ENCODE peak calls at places on chromosomes 1 and 21, in eight cellular contexts. B is ovary, T is IMR-90, U is lower leg skin, P is right lobe of liver, O is prostate gland, M is transverse colon, Z is thyroid gland. S is an unnamed sample.

GRCh38 chr1:151760597-151761385 is 2.5 kb downstream of the MRPL9 start:
- DNase-seq in B (no peak), T (no peak), U (no peak), P (no peak), O (no peak), M (no peak), Z (no peak), S (no peak)

GRCh38 chr1:41919764-41920397 is 1.2 kb upstream of the HIVEP3 start:
- DNase-seq in B (no peak), T (peak; percentile 26), U (no peak), P (peak; percentile 54), O (no peak), M (peak; percentile 57), Z (peak; percentile 65), S (peak; percentile 44)

GRCh38 chr1:68429233-68429804 is 20.4 kb downstream of the RPE65 start:
- DNase-seq in B (no peak), T (peak; percentile 59), U (no peak), P (no peak), O (no peak), M (no peak), Z (no peak), S (no peak)

GRCh38 chr1:25680701-25681100 is 64.1 kb downstream of the MAN1C1 start:
- DNase-seq in B (no peak), T (no peak), U (no peak), P (no peak), O (no peak), M (no peak), Z (no peak), S (no peak)

GRCh38 chr1:52633291-52633754 is 355 bp downstream of the SHISAL2A start:
- DNase-seq in B (no peak), T (no peak), U (peak; percentile 77), P (no peak), O (no peak), M (no peak), Z (no peak), S (no peak)

GRCh38 chr21:38351176-38351959 is 94.6 kb downstream of the KCNJ15 start:
- DNase-seq in B (no peak), T (peak; percentile 16), U (no peak), P (no peak), O (no peak), M (no peak), Z (no peak), S (no peak)

GRCh38 chr1:92820024-92820423 is 11.8 kb upstream of the RPL5 start:
- DNase-seq in B (no peak), T (peak; percentile 50), U (no peak), P (no peak), O (no peak), M (no peak), Z (no peak), S (no peak)

GRCh38 chr1:31441558-31441957 is 28.5 kb downstream of the SERINC2 start:
- DNase-seq in B (no peak), T (no peak), U (no peak), P (no peak), O (no peak), M (no peak), Z (no peak), S (no peak)

GRCh38 chr1:67522001-67522441 is 91.8 kb upstream of the SERBP1 start:
- DNase-seq in B (no peak), T (no peak), U (no peak), P (no peak), O (no peak), M (no peak), Z (no peak), S (no peak)

GRCh38 chr1:234958702-234959649 is 169.7 kb downstream of the TOMM20 start:
- DNase-seq in B (no peak), T (no peak), U (peak; percentile 68), P (no peak), O (no peak), M (no peak), Z (no peak), S (no peak)

GRCh38 chr1:165890684-165891083 is 63.3 kb downstream of the UCK2 start:
- DNase-seq in B (no peak), T (no peak), U (no peak), P (no peak), O (no peak), M (no peak), Z (peak; percentile 55), S (peak; percentile 34)

GRCh38 chr1:154856049-154856448 is 14.0 kb downstream of the KCNN3 start:
- DNase-seq in B (no peak), T (no peak), U (no peak), P (no peak), O (no peak), M (no peak), Z (no peak), S (no peak)

GRCh38 chr1:54125671-54126070 is 27.1 kb downstream of the CDCP2 start:
- DNase-seq in B (peak; percentile 45), T (peak; percentile 26), U (no peak), P (peak; percentile 85), O (peak; percentile 34), M (peak; percentile 24), Z (peak; percentile 83), S (peak; percentile 78)

GRCh38 chr1:8962812-8963669 is 17.4 kb downstream of the CA6 start:
- DNase-seq in B (no peak), T (no peak), U (no peak), P (no peak), O (no peak), M (peak; percentile 51), Z (peak; percentile 91), S (peak; percentile 39)

GRCh38 chr1:206774096-206774495 is 1.8 kb upstream of the IL10 start:
- DNase-seq in B (no peak), T (no peak), U (no peak), P (no peak), O (no peak), M (no peak), Z (no peak), S (no peak)

DNA sequence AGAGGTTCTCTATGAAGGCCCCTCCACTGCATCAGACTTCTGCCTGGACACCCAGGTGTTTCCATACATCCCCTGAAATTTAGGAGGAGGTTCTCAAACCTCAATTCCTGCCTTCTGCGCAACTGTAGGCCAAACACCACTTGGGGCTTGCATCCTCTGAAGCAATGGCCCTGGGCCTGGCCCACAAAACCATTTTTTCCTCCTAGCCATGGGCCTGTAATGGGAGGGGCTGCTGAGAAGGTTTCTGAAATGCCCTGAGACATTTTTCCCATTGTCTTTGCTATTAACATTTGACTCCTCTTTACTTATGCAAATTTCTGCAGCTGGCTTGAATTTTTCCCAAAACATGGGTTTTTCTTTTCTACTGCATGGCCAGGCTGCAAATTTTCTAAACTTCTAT is 37.9 kb upstream of the PTPRC start:
- DNase-seq in B (no peak), T (no peak), U (no peak), P (no peak), O (no peak), M (no peak), Z (no peak), S (no peak)
- H3K4me3 ChIP-seq in B (no peak overlapping the region), T (no peak overlapping the region), U (no peak overlapping the region), P (no peak overlapping the region), O (no peak overlapping the region), M (no peak overlapping the region), Z (no peak overlapping the region), S (no peak overlapping the region)

GRCh38 chr21:46297311-46298082 is 11.4 kb downstream of the YBEY start:
- DNase-seq in B (peak; percentile 43), T (no peak), U (peak; percentile 84), P (no peak), O (no peak), M (no peak), Z (peak; percentile 22), S (peak; percentile 17)

GRCh38 chr21:46295177-46295711 is 9.1 kb downstream of the YBEY start:
- DNase-seq in B (no peak), T (peak; percentile 69), U (no peak), P (no peak), O (no peak), M (no peak), Z (no peak), S (no peak)

GRCh38 chr21:46298083-46298412 is 11.9 kb downstream of the YBEY start:
- DNase-seq in B (no peak), T (no peak), U (no peak), P (no peak), O (no peak), M (no peak), Z (no peak), S (no peak)

GRCh38 chr21:46294647-46295176 is 8.6 kb downstream of the YBEY start:
- DNase-seq in B (no peak), T (peak; percentile 68), U (peak; percentile 83), P (no peak), O (no peak), M (no peak), Z (no peak), S (no peak)

DNA sequence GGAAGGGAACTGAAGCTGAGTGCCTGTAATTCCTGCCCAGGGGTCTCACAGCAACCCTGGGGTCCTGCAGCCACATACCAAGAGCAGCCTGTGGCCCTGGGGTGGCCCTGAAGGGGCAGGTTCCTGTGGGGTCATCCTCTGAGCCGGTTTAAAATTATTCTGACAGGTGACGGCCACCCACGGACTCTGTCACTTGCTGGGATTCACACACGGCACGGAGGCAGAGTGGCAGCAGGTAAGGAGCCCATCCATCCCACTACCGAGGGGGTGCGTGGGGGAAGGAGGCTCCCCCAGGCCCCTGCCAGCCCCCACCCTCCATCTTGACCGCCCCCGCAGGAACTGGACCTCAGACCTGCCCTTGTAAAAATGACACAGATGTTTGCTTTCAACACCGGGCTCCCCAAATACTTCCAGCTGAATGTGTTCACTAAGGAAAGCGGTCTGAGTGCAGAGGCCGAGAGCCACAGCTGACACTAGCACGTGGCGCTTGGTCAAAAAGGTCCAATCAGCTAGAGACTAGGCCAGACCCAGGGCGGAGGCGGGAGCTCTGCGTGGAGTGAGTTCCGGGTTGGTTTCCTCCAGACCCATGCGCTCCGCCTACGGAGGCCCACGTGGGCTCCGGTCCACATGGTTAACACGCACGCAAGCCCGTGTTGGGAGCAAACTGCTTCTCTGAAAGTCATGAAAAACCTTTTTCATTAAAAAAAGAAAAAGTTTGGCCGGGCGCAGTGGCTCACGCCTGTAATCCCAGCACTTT is 10.0 kb downstream of the YBEY start:
- DNase-seq in B (peak; percentile 73), T (peak; percentile 32), U (peak; percentile 97), P (peak; percentile 76), O (no peak), M (peak; percentile 70), Z (peak; percentile 66), S (peak; percentile 37)
- TF ChIP-seq POLR2A in B (no peak), T (no peak), U (no peak), P (no peak), O (no peak), M (no peak), Z (no peak), S (no peak)

GRCh38 chr1:4586611-4587010 is 67.8 kb upstream of the AJAP1 start:
- DNase-seq in B (no peak), T (no peak), U (peak; percentile 31), P (no peak), O (no peak), M (no peak), Z (no peak), S (no peak)
- TF ChIP-seq CTCF in B (no peak), T (no peak), U (no peak), P (no peak), O (no peak), M (no peak), Z (no peak), S (no peak)

DNA sequence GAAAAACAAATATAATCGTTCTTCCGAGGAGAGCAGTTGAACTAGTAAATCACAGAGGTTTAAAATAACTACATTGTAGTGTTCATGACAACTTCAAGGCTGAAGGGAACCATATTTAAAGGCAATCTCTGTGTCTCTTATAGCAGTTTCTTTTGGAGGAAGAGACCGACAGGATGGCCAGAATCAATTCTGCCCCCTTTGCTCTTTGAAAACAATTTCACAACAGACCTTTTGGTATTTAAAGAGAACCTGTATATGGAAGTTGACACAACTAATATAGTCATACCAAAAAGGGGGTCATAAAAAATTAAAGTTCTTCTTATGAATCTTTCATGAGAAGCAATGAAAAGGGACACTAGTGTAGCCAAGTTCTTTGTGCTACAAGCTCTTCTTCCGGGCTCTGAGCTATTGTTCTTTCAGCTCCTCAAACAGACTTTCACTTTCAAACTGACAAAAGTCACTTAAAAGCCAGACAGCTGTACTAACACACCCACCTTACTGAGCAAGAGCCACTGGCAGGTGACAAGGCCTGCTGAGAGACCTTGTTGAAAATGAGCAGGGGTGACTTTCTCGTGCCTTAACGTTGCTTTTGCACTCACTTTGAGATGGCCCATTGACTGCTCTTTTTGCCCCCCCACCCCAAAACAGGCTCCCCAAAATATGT is 31.0 kb downstream of the PROX1 start:
- DNase-seq in B (no peak), T (no peak), U (no peak), P (no peak), O (no peak), M (no peak), Z (no peak), S (no peak)
- H3K4me3 ChIP-seq in B (no peak overlapping the region), T (no peak overlapping the region), U (no peak overlapping the region), P (no peak overlapping the region), O (no peak overlapping the region), M (no peak overlapping the region), Z (no peak overlapping the region), S (no peak overlapping the region)